ENCODE peak calls at places on chromosomes 16 and 17, in six cellular contexts. F is heart right ventricle, L is left ventricle myocardium inferior, O is thoracic aorta, A is Peyer's patch, P is skeletal muscle cell. Z is an unnamed sample.
A peak's percentile ranks its signal among the peaks of the same experiment; 100 is the strongest.

GRCh38 chr17:5282639-5283217 is 644 bp downstream of the RABEP1 start:
- DNase-seq in F (peak; percentile 20), L (peak; percentile 22), O (no peak), A (no peak), P (no peak), Z (no peak)

GRCh38 chr16:24771132-24771778 is 41.8 kb downstream of the TNRC6A start:
- DNase-seq in F (no peak), L (no peak), O (no peak), A (no peak), P (peak; percentile 9), Z (no peak)

GRCh38 chr16:67027046-67027445 is 1.9 kb upstream of the CBFB start:
- DNase-seq in F (no peak), L (no peak), O (no peak), A (no peak), P (no peak), Z (no peak)

GRCh38 chr16:66604376-66605176 is at the start of gene CMTM3:
- DNase-seq in F (peak; percentile 63), L (peak; percentile 75), O (no peak), A (peak; percentile 67), P (no peak), Z (no peak)

GRCh38 chr17:43601280-43602050 is 55.3 kb upstream of the ETV4 start:
- DNase-seq in F (peak; percentile 71), L (peak; percentile 50), O (peak; percentile 83), A (no peak), P (no peak), Z (no peak)

GRCh38 chr17:82808006-82808405 is 31.8 kb downstream of the ZNF750 start:
- DNase-seq in F (no peak), L (no peak), O (no peak), A (no peak), P (no peak), Z (no peak)

GRCh38 chr17:70613681-70614080 is 444.3 kb downstream of the KCNJ2 start:
- DNase-seq in F (no peak), L (no peak), O (no peak), A (no peak), P (no peak), Z (no peak)

GRCh38 chr16:11151156-11151904 is 104.7 kb downstream of the SOCS1 start:
- DNase-seq in F (no peak), L (no peak), O (no peak), A (no peak), P (no peak), Z (no peak)

GRCh38 chr17:39737331-39737760 is 392 bp upstream of the GRB7 start:
- DNase-seq in F (no peak), L (no peak), O (no peak), A (no peak), P (no peak), Z (no peak)

GRCh38 chr17:29004081-29004692 is 1.6 kb downstream of the SEZ6 start:
- DNase-seq in F (no peak), L (no peak), O (no peak), A (no peak), P (no peak), Z (no peak)

GRCh38 chr16:22373662-22374310 is 633 bp downstream of the CDR2 start:
- DNase-seq in F (peak; percentile 26), L (peak; percentile 48), O (no peak), A (peak; percentile 46), P (no peak), Z (no peak)

GRCh38 chr17:43327421-43327820 is 71.4 kb upstream of the ARL4D start:
- DNase-seq in F (no peak), L (no peak), O (no peak), A (no peak), P (peak; percentile 9), Z (no peak)

GRCh38 chr16:78269251-78269650 is 169.8 kb downstream of the WWOX start:
- DNase-seq in F (no peak), L (no peak), O (no peak), A (no peak), P (no peak), Z (no peak)

GRCh38 chr16:84611041-84611440 is 6.8 kb downstream of the COTL1 start:
- DNase-seq in F (no peak), L (no peak), O (no peak), A (no peak), P (no peak), Z (no peak)

GRCh38 chr16:8571061-8571596 is 19.2 kb downstream of the TMEM114 start:
- DNase-seq in F (no peak), L (no peak), O (no peak), A (no peak), P (no peak), Z (peak; percentile 23)

GRCh38 chr17:37092041-37092440 is 143.3 kb downstream of the AATF start:
- DNase-seq in F (no peak), L (no peak), O (no peak), A (no peak), P (no peak), Z (no peak)

GRCh38 chr16:11312718-11313492 is 31.8 kb upstream of the PRM1 start:
- DNase-seq in F (no peak), L (no peak), O (no peak), A (peak; percentile 59), P (no peak), Z (no peak)

GRCh38 chr16:9159839-9160550 is 68.6 kb downstream of the HAPSTR1 start:
- DNase-seq in F (peak; percentile 12), L (peak; percentile 33), O (no peak), A (no peak), P (peak; percentile 13), Z (no peak)

GRCh38 chr17:71801301-71801700 is 319.5 kb upstream of the SOX9 start:
- DNase-seq in F (no peak), L (no peak), O (no peak), A (no peak), P (peak; percentile 39), Z (no peak)

GRCh38 chr17:30517786-30518185 is 40.6 kb downstream of the GOSR1 start:
- DNase-seq in F (no peak), L (no peak), O (no peak), A (no peak), P (no peak), Z (no peak)

GRCh38 chr17:10135539-10136257 is 62.7 kb downstream of the GAS7 start:
- DNase-seq in F (no peak), L (no peak), O (no peak), A (no peak), P (no peak), Z (no peak)

GRCh38 chr17:40348562-40349476 is 15.7 kb downstream of the GJD3 start:
- DNase-seq in F (peak; percentile 73), L (peak; percentile 79), O (no peak), A (no peak), P (no peak), Z (no peak)

GRCh38 chr17:46157443-46158107 is 35.7 kb downstream of the KANSL1 start:
- DNase-seq in F (no peak), L (no peak), O (no peak), A (no peak), P (no peak), Z (peak; percentile 9)

GRCh38 chr16:81451753-81452680 is 7.4 kb downstream of the CMIP start:
- DNase-seq in F (peak; percentile 51), L (no peak), O (no peak), A (no peak), P (no peak), Z (no peak)
- H3K4me3 ChIP-seq in F (no peak overlapping the region), L (peak overlapping the region; percentile 17), O (no peak overlapping the region), A (no peak overlapping the region), P (no peak overlapping the region), Z (no peak overlapping the region)

DNA sequence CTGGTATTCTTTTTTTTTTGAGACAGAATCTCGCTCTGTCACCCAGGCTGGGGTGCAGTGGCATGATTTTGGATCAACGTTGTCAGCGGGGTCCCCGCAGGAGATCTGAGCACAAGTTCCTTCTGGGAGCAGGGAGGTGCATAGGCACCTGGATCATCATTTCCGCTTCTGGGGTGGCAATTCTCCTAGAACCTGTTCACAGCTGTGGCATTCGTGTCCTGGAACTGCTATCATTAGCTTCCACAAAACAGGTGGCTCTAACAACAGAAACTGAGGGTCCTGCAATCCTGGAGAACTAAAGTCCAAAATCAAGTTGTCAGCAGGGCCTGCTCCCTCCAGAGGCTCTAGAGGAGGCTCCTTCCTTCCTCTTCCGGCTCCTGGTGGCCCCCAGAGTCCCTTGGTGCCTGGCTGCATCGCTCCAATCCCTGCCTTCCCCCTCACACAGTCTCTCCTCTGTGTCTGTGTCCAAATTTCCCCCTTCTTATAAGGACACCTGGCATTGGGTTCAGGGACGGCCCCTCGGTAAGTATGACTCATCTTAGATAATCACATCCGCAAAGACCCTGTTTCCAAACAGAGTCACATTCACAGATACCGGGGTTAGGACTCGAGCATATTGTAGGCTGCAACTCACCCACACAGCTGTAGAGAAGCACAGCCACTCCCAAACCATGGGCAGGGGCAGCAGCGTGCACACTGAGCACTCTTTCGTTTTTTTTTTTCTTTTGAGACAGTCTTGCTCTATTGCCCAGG is 43.5 kb upstream of the KLHDC4 start:
- DNase-seq in F (no peak), L (no peak), O (no peak), A (peak; percentile 39), P (no peak), Z (no peak)
- H3K4me3 ChIP-seq in F (no peak overlapping the region), L (no peak overlapping the region), O (no peak overlapping the region), A (no peak overlapping the region), P (no peak overlapping the region), Z (no peak overlapping the region)

GRCh38 chr17:18224053-18224427 is 1.4 kb upstream of the LLGL1 start:
- DNase-seq in F (no peak), L (no peak), O (no peak), A (no peak), P (no peak), Z (no peak)
- H3K4me3 ChIP-seq in F (no peak overlapping the region), L (peak overlapping the region; percentile 77), O (no peak overlapping the region), A (no peak overlapping the region), P (no peak overlapping the region), Z (no peak overlapping the region)

GRCh38 chr17:57604771-57605733 is 140.0 kb downstream of the CCDC182 start:
- DNase-seq in F (peak; percentile 73), L (peak; percentile 54), O (no peak), A (peak; percentile 81), P (no peak), Z (no peak)
- H3K4me3 ChIP-seq in F (no peak overlapping the region), L (peak overlapping the region; percentile 40), O (peak overlapping the region; percentile 61), A (peak overlapping the region; percentile 1), P (no peak overlapping the region), Z (no peak overlapping the region)

GRCh38 chr16:12903325-12904040 is 2.1 kb downstream of the SHISA9 start:
- DNase-seq in F (no peak), L (no peak), O (no peak), A (no peak), P (no peak), Z (no peak)
- H3K4me3 ChIP-seq in F (no peak overlapping the region), L (peak overlapping the region; percentile 52), O (peak overlapping the region; percentile 56), A (no peak overlapping the region), P (peak overlapping the region; percentile 56), Z (no peak overlapping the region)

DNA sequence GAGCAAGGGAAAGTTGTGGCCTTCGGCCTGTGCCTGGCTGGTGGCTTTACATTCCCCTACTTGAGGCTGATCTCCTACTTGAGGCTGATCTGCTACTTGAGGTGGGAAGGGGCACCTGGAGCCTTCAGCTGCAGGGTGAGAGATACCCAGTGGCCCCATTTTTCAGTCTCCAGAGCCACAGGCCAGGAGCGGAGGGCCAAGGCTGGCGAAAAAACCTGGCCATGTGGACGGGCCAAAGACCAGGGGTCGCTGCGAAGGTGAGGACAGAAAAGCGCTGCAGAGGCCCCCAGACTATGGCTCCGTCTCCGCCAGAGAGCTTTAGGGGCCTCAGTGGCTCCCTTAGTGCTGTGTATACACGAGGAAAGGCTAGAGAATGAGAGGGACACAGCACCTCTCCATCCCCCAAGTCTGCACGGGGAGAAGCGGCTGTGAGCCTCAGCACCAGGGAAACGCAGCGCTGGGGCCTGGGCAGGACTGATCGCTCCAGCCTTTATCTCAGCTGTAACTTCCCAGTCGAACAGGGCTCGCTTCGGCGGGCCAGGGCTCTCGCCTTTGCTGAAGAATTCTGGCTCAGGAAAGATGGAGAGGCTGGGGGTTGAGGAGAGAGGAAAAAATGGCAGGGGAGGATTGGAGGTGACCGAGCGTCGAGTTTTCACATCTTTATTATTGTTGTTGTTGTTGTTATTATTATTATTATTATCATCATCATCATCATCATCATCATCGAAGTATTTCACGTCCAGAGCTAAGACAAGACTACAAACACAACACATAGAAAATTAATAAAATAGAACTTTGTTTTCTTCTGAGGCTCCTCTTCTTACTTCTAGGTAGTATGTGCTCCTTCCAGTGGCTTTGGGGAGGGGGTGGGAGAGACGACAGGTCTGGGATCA is 1.8 kb upstream of the HOXB5 start:
- DNase-seq in F (no peak), L (no peak), O (no peak), A (no peak), P (no peak), Z (no peak)
- H3K4me3 ChIP-seq in F (no peak overlapping the region), L (no peak overlapping the region), O (no peak overlapping the region), A (no peak overlapping the region), P (peak overlapping the region; percentile 51), Z (peak overlapping the region; percentile 76)

Z was measured in AG04449.